ENCODE peak calls at places on chromosome 17, in six cellular contexts. One of them, this sample, is unnamed.

GRCh38 chr17:13131211-13131610 is 113.4 kb upstream of the ELAC2 start:
- DNase-seq in B cell: no peak
- DNase-seq in HFF-Myc: no peak
- DNase-seq in IMR-90: no peak
- DNase-seq in AG04450: no peak
- DNase-seq in GM20000: no peak
- DNase-seq in this sample: no peak

GRCh38 chr17:27762527-27763305 is 37.6 kb downstream of the NOS2 start:
- DNase-seq in GM20000: no peak
- DNase-seq in AG04450: no peak
- DNase-seq in B cell: no peak
- DNase-seq in IMR-90: peak
- DNase-seq in HFF-Myc: no peak
- DNase-seq in this sample: no peak

GRCh38 chr17:78141437-78142112 is 4.6 kb upstream of the C17orf99 start:
- DNase-seq in GM20000: no peak
- DNase-seq in B cell: no peak
- DNase-seq in AG04450: no peak
- DNase-seq in IMR-90: no peak
- DNase-seq in HFF-Myc: no peak
- DNase-seq in this sample: no peak

GRCh38 chr17:30600830-30601494 is 123.8 kb downstream of the GOSR1 start:
- DNase-seq in GM20000: peak
- DNase-seq in AG04450: no peak
- DNase-seq in HFF-Myc: no peak
- DNase-seq in IMR-90: peak
- DNase-seq in B cell: peak
- DNase-seq in this sample: peak

GRCh38 chr17:37019745-37020129 is 71.0 kb downstream of the AATF start:
- DNase-seq in HFF-Myc: no peak
- DNase-seq in AG04450: no peak
- DNase-seq in IMR-90: no peak
- DNase-seq in GM20000: no peak
- DNase-seq in B cell: no peak
- DNase-seq in this sample: no peak

GRCh38 chr17:37276475-37276874 is 99.3 kb upstream of the C17orf78 start:
- DNase-seq in HFF-Myc: no peak
- DNase-seq in AG04450: no peak
- DNase-seq in IMR-90: peak
- DNase-seq in B cell: no peak
- DNase-seq in GM20000: no peak
- DNase-seq in this sample: no peak

GRCh38 chr17:5557485-5557884 is 26.8 kb downstream of the NLRP1 start:
- DNase-seq in B cell: no peak
- DNase-seq in AG04450: peak
- DNase-seq in IMR-90: peak
- DNase-seq in GM20000: no peak
- DNase-seq in HFF-Myc: peak
- DNase-seq in this sample: no peak

GRCh38 chr17:73669771-73670170 is 25.5 kb upstream of the SDK2 start:
- DNase-seq in HFF-Myc: no peak
- DNase-seq in AG04450: no peak
- DNase-seq in B cell: no peak
- DNase-seq in IMR-90: no peak
- DNase-seq in GM20000: no peak
- DNase-seq in this sample: no peak

GRCh38 chr17:32484628-32485027 is 2.2 kb upstream of the CDK5R1 start:
- DNase-seq in GM20000: no peak
- DNase-seq in HFF-Myc: no peak
- DNase-seq in IMR-90: no peak
- DNase-seq in B cell: no peak
- DNase-seq in AG04450: no peak
- DNase-seq in this sample: no peak

GRCh38 chr17:61579382-61579781 is 11.6 kb downstream of the NACA2 start:
- DNase-seq in HFF-Myc: no peak
- DNase-seq in IMR-90: no peak
- DNase-seq in AG04450: no peak
- DNase-seq in B cell: no peak
- DNase-seq in GM20000: no peak
- DNase-seq in this sample: no peak

GRCh38 chr17:63622571-63623390 is 564 bp downstream of the MAP3K3 start:
- DNase-seq in GM20000: peak
- DNase-seq in IMR-90: peak
- DNase-seq in HFF-Myc: no peak
- DNase-seq in B cell: peak
- DNase-seq in AG04450: no peak
- DNase-seq in this sample: peak

GRCh38 chr17:31736855-31737625 is 122.0 kb downstream of the COPRS start:
- DNase-seq in GM20000: no peak
- DNase-seq in IMR-90: no peak
- DNase-seq in B cell: peak
- DNase-seq in AG04450: no peak
- DNase-seq in HFF-Myc: no peak
- DNase-seq in this sample: no peak

GRCh38 chr17:8062807-8063483 is 24.1 kb downstream of the ALOX15B start:
- DNase-seq in B cell: no peak
- DNase-seq in AG04450: no peak
- DNase-seq in GM20000: no peak
- DNase-seq in HFF-Myc: no peak
- DNase-seq in IMR-90: no peak
- DNase-seq in this sample: no peak

GRCh38 chr17:68292689-68293040 is 1.4 kb downstream of the ARSG start:
- DNase-seq in AG04450: no peak
- DNase-seq in IMR-90: no peak
- DNase-seq in GM20000: no peak
- DNase-seq in HFF-Myc: no peak
- DNase-seq in B cell: no peak
- DNase-seq in this sample: no peak

DNA sequence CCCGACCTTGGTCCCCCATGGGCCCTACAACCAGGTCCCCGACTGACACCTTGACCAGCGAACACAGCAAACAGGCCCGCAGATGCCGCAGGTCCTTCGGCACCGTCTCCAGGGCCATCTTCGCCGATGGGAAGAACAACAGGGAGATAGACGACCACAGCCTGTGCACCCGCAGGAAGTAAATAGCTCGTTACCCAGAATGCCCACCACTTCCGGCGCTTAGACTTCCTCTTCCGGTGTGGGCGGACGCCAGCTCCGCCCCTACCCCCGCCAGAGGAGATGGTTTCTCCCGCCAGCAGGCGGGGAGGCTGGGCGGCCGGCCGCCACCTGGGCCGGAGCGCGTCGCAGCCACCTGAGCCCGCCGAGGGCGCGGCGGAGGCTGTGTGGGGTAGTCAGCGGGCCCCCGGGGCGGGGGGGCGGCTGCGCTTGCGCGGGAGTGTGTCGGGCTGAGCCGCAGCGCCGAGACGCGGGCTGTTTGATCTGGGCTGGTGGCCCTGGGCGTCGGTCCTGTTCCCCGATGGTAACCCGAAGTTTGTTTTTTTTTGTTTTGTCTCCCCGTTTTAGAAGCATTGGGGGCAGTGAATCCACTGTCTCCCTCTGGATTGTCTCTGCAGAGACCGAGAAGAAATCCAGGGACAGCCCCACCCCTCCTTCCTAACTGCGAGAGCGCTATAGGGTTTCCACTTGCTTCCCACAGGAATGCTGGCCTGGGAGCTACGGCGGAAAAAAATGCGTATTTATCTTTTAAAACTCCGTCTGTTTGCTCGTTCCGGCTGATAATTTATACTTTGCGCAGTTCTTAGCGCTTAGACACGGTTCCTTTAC is at the start of gene SUPT4H1:
- DNase-seq in HFF-Myc: peak
- DNase-seq in IMR-90: peak
- DNase-seq in GM20000: peak
- DNase-seq in B cell: peak
- DNase-seq in AG04450: peak
- DNase-seq in this sample: peak
- TF ChIP-seq CTCF in HFF-Myc: no peak
- TF ChIP-seq CTCF in IMR-90: no peak
- TF ChIP-seq CTCF in GM20000: no peak
- TF ChIP-seq CTCF in B cell: no peak
- TF ChIP-seq CTCF in AG04450: no peak
- TF ChIP-seq CTCF in this sample: no peak

GRCh38 chr17:44565866-44566443 is 8.7 kb downstream of the FZD2 start:
- DNase-seq in HFF-Myc: no peak
- DNase-seq in GM20000: no peak
- DNase-seq in B cell: no peak
- DNase-seq in IMR-90: no peak
- DNase-seq in AG04450: no peak
- DNase-seq in this sample: no peak
- TF ChIP-seq CTCF in HFF-Myc: peak
- TF ChIP-seq CTCF in GM20000: no peak
- TF ChIP-seq CTCF in B cell: peak
- TF ChIP-seq CTCF in IMR-90: peak
- TF ChIP-seq CTCF in AG04450: peak
- TF ChIP-seq CTCF in this sample: peak

DNA sequence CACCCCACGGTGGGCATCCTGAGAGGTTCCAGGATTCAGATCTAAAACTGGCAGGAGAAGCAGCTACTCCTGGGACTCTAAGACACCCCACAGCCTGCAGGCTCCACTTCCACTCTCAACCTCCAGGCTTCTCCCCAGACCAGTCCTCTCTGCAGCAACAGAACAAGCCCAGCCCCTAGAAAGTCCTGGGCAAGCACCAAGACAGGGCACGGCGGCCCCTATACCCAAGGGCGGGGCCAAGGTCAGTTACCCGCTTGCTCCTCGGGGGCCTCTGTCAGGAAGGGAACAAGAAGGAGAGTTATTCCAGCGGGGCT is 62.8 kb downstream of the MYO18A start:
- DNase-seq in B cell: no peak
- DNase-seq in GM20000: no peak
- DNase-seq in HFF-Myc: no peak
- DNase-seq in IMR-90: no peak
- DNase-seq in AG04450: no peak
- DNase-seq in this sample: no peak
- TF ChIP-seq CTCF in B cell: peak
- TF ChIP-seq CTCF in GM20000: no peak
- TF ChIP-seq CTCF in HFF-Myc: no peak
- TF ChIP-seq CTCF in IMR-90: no peak
- TF ChIP-seq CTCF in AG04450: no peak
- TF ChIP-seq CTCF in this sample: no peak

GRCh38 chr17:1686086-1686485 is 1.4 kb upstream of the PRPF8 start:
- DNase-seq in B cell: no peak
- DNase-seq in IMR-90: no peak
- DNase-seq in HFF-Myc: no peak
- DNase-seq in AG04450: no peak
- DNase-seq in GM20000: no peak
- DNase-seq in this sample: no peak

GRCh38 chr17:1683489-1683888 is 1.2 kb downstream of the PRPF8 start:
- DNase-seq in HFF-Myc: no peak
- DNase-seq in B cell: no peak
- DNase-seq in GM20000: no peak
- DNase-seq in IMR-90: no peak
- DNase-seq in AG04450: no peak
- DNase-seq in this sample: no peak

DNA sequence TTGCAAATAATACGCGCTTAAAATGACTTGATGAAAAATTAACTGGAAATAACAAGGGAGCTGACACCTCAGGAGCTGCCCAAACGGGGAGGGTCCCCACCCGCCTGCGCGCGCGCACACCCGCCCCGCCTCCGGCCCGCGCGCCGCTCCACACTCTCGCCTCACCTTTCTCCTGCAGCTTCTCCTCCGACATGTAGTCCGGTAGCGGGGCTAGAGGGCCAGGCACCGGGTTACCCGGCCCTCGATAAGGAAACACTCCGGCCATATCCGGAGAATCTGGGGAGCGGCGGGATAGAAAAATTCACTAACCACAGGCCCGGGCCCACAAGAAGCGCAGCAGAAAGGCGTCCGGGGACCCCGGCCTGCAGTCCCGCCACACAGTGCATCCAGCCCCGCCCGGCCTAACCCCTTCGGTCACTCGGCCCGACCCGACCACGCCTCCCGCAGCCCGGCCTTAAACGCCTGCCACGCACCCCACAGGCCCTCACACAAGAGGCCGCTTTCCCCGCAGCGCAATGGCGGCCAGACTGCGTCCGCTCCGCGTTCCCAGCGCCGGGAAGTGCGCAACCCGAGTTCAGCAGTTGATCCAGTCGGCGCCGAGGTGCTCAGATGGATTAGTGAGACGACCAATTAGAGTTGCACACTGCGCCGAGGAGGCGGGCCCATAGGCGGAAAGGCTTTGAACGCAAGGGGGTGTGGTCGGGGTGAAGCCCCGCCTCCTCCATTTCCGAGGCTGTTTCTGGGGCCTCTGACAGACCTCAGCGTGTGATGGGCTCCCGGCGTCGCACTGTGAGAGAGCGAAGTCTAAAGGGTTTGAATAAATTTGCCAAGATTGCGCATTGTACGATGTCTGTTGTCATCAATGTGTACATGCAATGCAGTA is at the start of gene PRPF8:
- DNase-seq in AG04450: peak
- DNase-seq in IMR-90: peak
- DNase-seq in GM20000: peak
- DNase-seq in B cell: peak
- DNase-seq in HFF-Myc: peak
- DNase-seq in this sample: peak
- TF ChIP-seq CTCF in AG04450: no peak
- TF ChIP-seq CTCF in IMR-90: no peak
- TF ChIP-seq CTCF in GM20000: no peak
- TF ChIP-seq CTCF in B cell: no peak
- TF ChIP-seq CTCF in HFF-Myc: no peak
- TF ChIP-seq CTCF in this sample: no peak

DNA sequence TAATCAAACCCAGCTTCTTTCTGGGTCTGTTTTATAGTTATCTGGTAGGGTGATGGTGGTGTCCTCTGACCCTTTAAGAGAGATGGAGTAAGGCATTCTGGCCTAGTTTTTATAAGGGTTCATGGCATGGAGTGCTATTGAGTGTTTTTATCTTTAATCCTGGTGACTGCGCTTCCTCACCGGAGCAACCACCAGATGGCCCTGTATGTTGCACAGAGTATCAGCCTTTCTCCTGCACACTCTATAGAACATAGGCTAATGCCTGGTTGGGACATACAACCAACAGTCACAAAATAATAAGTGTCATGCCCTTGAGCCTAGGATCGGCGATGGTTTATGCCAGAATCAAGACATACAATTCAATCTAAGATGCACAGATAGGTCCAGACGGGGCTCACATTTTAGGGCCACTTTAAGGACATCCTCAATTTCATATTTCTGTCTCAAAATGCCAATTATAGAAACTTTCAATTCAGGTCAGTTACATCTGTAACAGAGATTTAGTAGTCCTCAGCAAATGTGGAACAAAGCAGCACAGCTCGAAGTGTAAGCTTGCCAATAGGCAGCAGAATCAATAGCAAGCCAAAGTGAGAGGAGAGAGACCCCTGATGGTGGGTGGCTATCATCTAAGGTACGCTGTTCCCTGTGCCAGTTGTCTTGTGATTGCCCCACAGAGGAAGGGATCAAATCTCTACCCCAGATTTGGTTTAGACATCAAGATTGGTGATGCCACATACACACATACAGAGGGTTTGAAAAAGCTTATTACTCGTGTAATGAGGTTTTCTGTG is 37.2 kb upstream of the HOXB9 start:
- DNase-seq in AG04450: no peak
- DNase-seq in GM20000: no peak
- DNase-seq in HFF-Myc: no peak
- DNase-seq in IMR-90: no peak
- DNase-seq in B cell: no peak
- DNase-seq in this sample: no peak
- TF ChIP-seq CTCF in AG04450: no peak
- TF ChIP-seq CTCF in GM20000: no peak
- TF ChIP-seq CTCF in HFF-Myc: peak
- TF ChIP-seq CTCF in IMR-90: no peak
- TF ChIP-seq CTCF in B cell: no peak
- TF ChIP-seq CTCF in this sample: no peak